ENCODE peak calls at places on chromosomes 2 and 18, in six cellular contexts. One of them, this sample, is unnamed.

GRCh38 chr2:64866797-64867196 is 122.4 kb upstream of the SLC1A4 start:
- DNase-seq in fibroblast of pulmonary artery: peak; percentile 76
- DNase-seq in AG08396: peak; percentile 84
- DNase-seq in left ventricle myocardium inferior: no peak
- DNase-seq in body of pancreas: no peak
- DNase-seq in RPMI7951: peak; percentile 99
- DNase-seq in this sample: peak; percentile 47

GRCh38 chr2:224968051-224968450 is 74.2 kb downstream of the DOCK10 start:
- DNase-seq in AG08396: no peak
- DNase-seq in body of pancreas: no peak
- DNase-seq in RPMI7951: no peak
- DNase-seq in fibroblast of pulmonary artery: peak; percentile 9
- DNase-seq in left ventricle myocardium inferior: no peak
- DNase-seq in this sample: no peak

GRCh38 chr18:70337139-70337972 is 48.5 kb downstream of the SOCS6 start:
- DNase-seq in RPMI7951: peak; percentile 89
- DNase-seq in AG08396: peak; percentile 79
- DNase-seq in fibroblast of pulmonary artery: peak; percentile 80
- DNase-seq in body of pancreas: no peak
- DNase-seq in left ventricle myocardium inferior: no peak
- DNase-seq in this sample: peak; percentile 75

GRCh38 chr18:22544626-22545025 is 126.9 kb upstream of the CTAGE1 start:
- DNase-seq in left ventricle myocardium inferior: no peak
- DNase-seq in fibroblast of pulmonary artery: no peak
- DNase-seq in AG08396: no peak
- DNase-seq in RPMI7951: peak; percentile 76
- DNase-seq in body of pancreas: no peak
- DNase-seq in this sample: no peak

GRCh38 chr2:55891671-55892071 is 31.9 kb downstream of the EFEMP1 start:
- DNase-seq in left ventricle myocardium inferior: no peak
- DNase-seq in AG08396: no peak
- DNase-seq in fibroblast of pulmonary artery: peak; percentile 71
- DNase-seq in body of pancreas: no peak
- DNase-seq in RPMI7951: no peak
- DNase-seq in this sample: no peak

GRCh38 chr2:219104107-219105050 is 43.7 kb upstream of the IHH start:
- DNase-seq in fibroblast of pulmonary artery: peak; percentile 43
- DNase-seq in AG08396: peak; percentile 32
- DNase-seq in RPMI7951: peak; percentile 44
- DNase-seq in left ventricle myocardium inferior: no peak
- DNase-seq in body of pancreas: no peak
- DNase-seq in this sample: no peak

GRCh38 chr2:95299961-95300360 is 2.8 kb downstream of the KCNIP3 start:
- DNase-seq in left ventricle myocardium inferior: no peak
- DNase-seq in fibroblast of pulmonary artery: no peak
- DNase-seq in AG08396: no peak
- DNase-seq in body of pancreas: no peak
- DNase-seq in RPMI7951: no peak
- DNase-seq in this sample: no peak

GRCh38 chr18:77983270-77983669 is 733.6 kb downstream of the GALR1 start:
- DNase-seq in AG08396: no peak
- DNase-seq in RPMI7951: no peak
- DNase-seq in body of pancreas: no peak
- DNase-seq in fibroblast of pulmonary artery: no peak
- DNase-seq in left ventricle myocardium inferior: no peak
- DNase-seq in this sample: no peak

GRCh38 chr2:238157506-238158017 is 1.2 kb upstream of the ERFE start:
- DNase-seq in RPMI7951: no peak
- DNase-seq in body of pancreas: no peak
- DNase-seq in AG08396: no peak
- DNase-seq in fibroblast of pulmonary artery: no peak
- DNase-seq in left ventricle myocardium inferior: peak; percentile 12
- DNase-seq in this sample: no peak

GRCh38 chr2:135473567-135473966 is 57.5 kb downstream of the ZRANB3 start:
- DNase-seq in fibroblast of pulmonary artery: peak; percentile 52
- DNase-seq in left ventricle myocardium inferior: no peak
- DNase-seq in body of pancreas: no peak
- DNase-seq in RPMI7951: peak; percentile 32
- DNase-seq in AG08396: peak; percentile 26
- DNase-seq in this sample: peak; percentile 27

GRCh38 chr2:54208364-54209240 is 47.4 kb downstream of the TSPYL6 start:
- DNase-seq in body of pancreas: no peak
- DNase-seq in AG08396: peak; percentile 15
- DNase-seq in fibroblast of pulmonary artery: peak; percentile 64
- DNase-seq in left ventricle myocardium inferior: no peak
- DNase-seq in RPMI7951: peak; percentile 12
- DNase-seq in this sample: peak; percentile 17

GRCh38 chr2:172339431-172340010 is 87.9 kb upstream of the ITGA6 start:
- DNase-seq in fibroblast of pulmonary artery: no peak
- DNase-seq in body of pancreas: no peak
- DNase-seq in RPMI7951: peak; percentile 29
- DNase-seq in left ventricle myocardium inferior: no peak
- DNase-seq in AG08396: no peak
- DNase-seq in this sample: no peak

GRCh38 chr2:84132371-84132770 is 326.7 kb downstream of the SUCLG1 start:
- DNase-seq in fibroblast of pulmonary artery: no peak
- DNase-seq in AG08396: no peak
- DNase-seq in body of pancreas: no peak
- DNase-seq in left ventricle myocardium inferior: no peak
- DNase-seq in RPMI7951: no peak
- DNase-seq in this sample: no peak

GRCh38 chr2:62409442-62409841 is 96.6 kb downstream of the TMEM17 start:
- DNase-seq in RPMI7951: peak; percentile 25
- DNase-seq in AG08396: no peak
- DNase-seq in body of pancreas: no peak
- DNase-seq in left ventricle myocardium inferior: no peak
- DNase-seq in fibroblast of pulmonary artery: no peak
- DNase-seq in this sample: no peak

GRCh38 chr2:102708847-102709559 is 52.8 kb upstream of the TMEM182 start:
- DNase-seq in body of pancreas: no peak
- DNase-seq in AG08396: peak; percentile 46
- DNase-seq in fibroblast of pulmonary artery: peak; percentile 32
- DNase-seq in left ventricle myocardium inferior: no peak
- DNase-seq in RPMI7951: peak; percentile 44
- DNase-seq in this sample: no peak

GRCh38 chr2:44053456-44053855 is 57.7 kb upstream of the LRPPRC start:
- DNase-seq in left ventricle myocardium inferior: no peak
- DNase-seq in fibroblast of pulmonary artery: no peak
- DNase-seq in body of pancreas: no peak
- DNase-seq in RPMI7951: no peak
- DNase-seq in AG08396: no peak
- DNase-seq in this sample: no peak

GRCh38 chr18:10736984-10737383 is 211.2 kb downstream of the NAPG start:
- DNase-seq in body of pancreas: no peak
- DNase-seq in AG08396: no peak
- DNase-seq in left ventricle myocardium inferior: no peak
- DNase-seq in RPMI7951: no peak
- DNase-seq in fibroblast of pulmonary artery: peak; percentile 10
- DNase-seq in this sample: no peak

GRCh38 chr2:147425437-147426038 is 419.3 kb upstream of the ACVR2A start:
- DNase-seq in AG08396: no peak
- DNase-seq in RPMI7951: no peak
- DNase-seq in left ventricle myocardium inferior: no peak
- DNase-seq in fibroblast of pulmonary artery: no peak
- DNase-seq in body of pancreas: no peak
- DNase-seq in this sample: no peak

GRCh38 chr2:98915751-98916358 is 20.2 kb downstream of the CRACDL start:
- DNase-seq in left ventricle myocardium inferior: no peak
- DNase-seq in AG08396: no peak
- DNase-seq in fibroblast of pulmonary artery: peak; percentile 31
- DNase-seq in body of pancreas: no peak
- DNase-seq in RPMI7951: peak; percentile 49
- DNase-seq in this sample: no peak

GRCh38 chr2:176167398-176167797 is 10.3 kb downstream of the HOXD3 start:
- DNase-seq in RPMI7951: no peak
- DNase-seq in AG08396: no peak
- DNase-seq in body of pancreas: no peak
- DNase-seq in fibroblast of pulmonary artery: no peak
- DNase-seq in left ventricle myocardium inferior: no peak
- DNase-seq in this sample: no peak

GRCh38 chr2:179818546-179818945 is 42.9 kb downstream of the ZNF385B start:
- DNase-seq in AG08396: no peak
- DNase-seq in body of pancreas: no peak
- DNase-seq in left ventricle myocardium inferior: no peak
- DNase-seq in RPMI7951: peak; percentile 57
- DNase-seq in fibroblast of pulmonary artery: peak; percentile 25
- DNase-seq in this sample: peak; percentile 21

GRCh38 chr2:54417577-54417976 is 38.5 kb upstream of the SPTBN1 start:
- DNase-seq in body of pancreas: no peak
- DNase-seq in RPMI7951: no peak
- DNase-seq in fibroblast of pulmonary artery: no peak
- DNase-seq in AG08396: no peak
- DNase-seq in left ventricle myocardium inferior: no peak
- DNase-seq in this sample: no peak

GRCh38 chr18:40222736-40223135 is 1732.3 kb upstream of the PIK3C3 start:
- DNase-seq in body of pancreas: no peak
- DNase-seq in left ventricle myocardium inferior: no peak
- DNase-seq in AG08396: no peak
- DNase-seq in fibroblast of pulmonary artery: peak; percentile 64
- DNase-seq in RPMI7951: no peak
- DNase-seq in this sample: no peak

GRCh38 chr2:54903736-54904554 is 146.3 kb downstream of the RTN4 start:
- DNase-seq in left ventricle myocardium inferior: no peak
- DNase-seq in fibroblast of pulmonary artery: peak; percentile 96
- DNase-seq in AG08396: peak; percentile 87
- DNase-seq in body of pancreas: no peak
- DNase-seq in RPMI7951: peak; percentile 99
- DNase-seq in this sample: peak; percentile 46

GRCh38 chr2:189142893-189143759 is 36.4 kb downstream of the COL5A2 start:
- DNase-seq in left ventricle myocardium inferior: no peak
- DNase-seq in fibroblast of pulmonary artery: peak; percentile 38
- DNase-seq in body of pancreas: peak; percentile 43
- DNase-seq in RPMI7951: peak; percentile 69
- DNase-seq in AG08396: peak; percentile 6
- DNase-seq in this sample: peak; percentile 24

GRCh38 chr2:218959761-218960195 is 312 bp downstream of the CDK5R2 start:
- DNase-seq in body of pancreas: no peak
- DNase-seq in AG08396: no peak
- DNase-seq in fibroblast of pulmonary artery: no peak
- DNase-seq in left ventricle myocardium inferior: no peak
- DNase-seq in RPMI7951: no peak
- DNase-seq in this sample: no peak

GRCh38 chr2:196218109-196218508 is 46.7 kb upstream of the STK17B start:
- DNase-seq in body of pancreas: no peak
- DNase-seq in AG08396: no peak
- DNase-seq in RPMI7951: no peak
- DNase-seq in fibroblast of pulmonary artery: no peak
- DNase-seq in left ventricle myocardium inferior: no peak
- DNase-seq in this sample: no peak

GRCh38 chr18:45621068-45621511 is 5.8 kb downstream of the SLC14A2 start:
- DNase-seq in left ventricle myocardium inferior: no peak
- DNase-seq in AG08396: peak; percentile 56
- DNase-seq in fibroblast of pulmonary artery: peak; percentile 52
- DNase-seq in body of pancreas: peak; percentile 32
- DNase-seq in RPMI7951: peak; percentile 44
- DNase-seq in this sample: peak; percentile 49

GRCh38 chr2:64214281-64215115 is 70.3 kb upstream of the PELI1 start:
- DNase-seq in body of pancreas: no peak
- DNase-seq in left ventricle myocardium inferior: no peak
- DNase-seq in AG08396: no peak
- DNase-seq in RPMI7951: peak; percentile 42
- DNase-seq in fibroblast of pulmonary artery: peak; percentile 28
- DNase-seq in this sample: no peak

GRCh38 chr18:70907673-70908072 is 618.8 kb downstream of the SOCS6 start:
- DNase-seq in body of pancreas: no peak
- DNase-seq in AG08396: no peak
- DNase-seq in left ventricle myocardium inferior: no peak
- DNase-seq in RPMI7951: no peak
- DNase-seq in fibroblast of pulmonary artery: peak; percentile 31
- DNase-seq in this sample: no peak

GRCh38 chr2:153405196-153405595 is 73.4 kb downstream of the RPRM start:
- DNase-seq in AG08396: no peak
- DNase-seq in RPMI7951: no peak
- DNase-seq in fibroblast of pulmonary artery: no peak
- DNase-seq in left ventricle myocardium inferior: no peak
- DNase-seq in body of pancreas: no peak
- DNase-seq in this sample: no peak

GRCh38 chr2:46537046-46537445 is 57.7 kb downstream of the TMEM247 start:
- DNase-seq in RPMI7951: no peak
- DNase-seq in AG08396: no peak
- DNase-seq in left ventricle myocardium inferior: no peak
- DNase-seq in body of pancreas: no peak
- DNase-seq in fibroblast of pulmonary artery: no peak
- DNase-seq in this sample: no peak

GRCh38 chr2:220226076-220226475 is 598.6 kb downstream of the SLC4A3 start:
- DNase-seq in body of pancreas: no peak
- DNase-seq in left ventricle myocardium inferior: no peak
- DNase-seq in RPMI7951: peak; percentile 72
- DNase-seq in AG08396: no peak
- DNase-seq in fibroblast of pulmonary artery: no peak
- DNase-seq in this sample: no peak

GRCh38 chr18:45588831-45589558 is 26.3 kb upstream of the SLC14A2 start:
- DNase-seq in RPMI7951: peak; percentile 63
- DNase-seq in left ventricle myocardium inferior: no peak
- DNase-seq in body of pancreas: no peak
- DNase-seq in fibroblast of pulmonary artery: no peak
- DNase-seq in AG08396: peak; percentile 39
- DNase-seq in this sample: no peak

GRCh38 chr2:96816836-96817702 is 1.0 kb downstream of the CNNM3 start:
- DNase-seq in fibroblast of pulmonary artery: peak; percentile 26
- DNase-seq in left ventricle myocardium inferior: no peak
- DNase-seq in body of pancreas: no peak
- DNase-seq in AG08396: no peak
- DNase-seq in RPMI7951: peak; percentile 28
- DNase-seq in this sample: no peak

GRCh38 chr2:64653174-64654062 is at the start of gene SERTAD2:
- DNase-seq in RPMI7951: peak; percentile 87
- DNase-seq in body of pancreas: peak; percentile 89
- DNase-seq in fibroblast of pulmonary artery: peak; percentile 89
- DNase-seq in AG08396: peak; percentile 97
- DNase-seq in left ventricle myocardium inferior: peak; percentile 93
- DNase-seq in this sample: peak; percentile 87

GRCh38 chr2:128970332-128971116 is 651.9 kb upstream of the HS6ST1 start:
- DNase-seq in body of pancreas: no peak
- DNase-seq in left ventricle myocardium inferior: no peak
- DNase-seq in fibroblast of pulmonary artery: no peak
- DNase-seq in AG08396: no peak
- DNase-seq in RPMI7951: no peak
- DNase-seq in this sample: no peak

This sample was measured in adrenal gland.